ENCODE peak calls at places on chromosome 4, in ten cellular contexts. O is MM.1S; J is Panc1; K is GM06990; X is PC-9; L is SJSA1; Z is naive thymus-derived CD4-positive, alpha-beta T cell; S is stomach; F is right atrium auricular region; N is cardiac muscle cell. U is an unnamed sample.

GRCh38 chr4:173399016-173399415 is at the start of gene SCRG1:
- DNase-seq in X (no peak), N (peak; percentile 69), F (no peak), L (no peak), K (no peak), S (no peak), O (no peak), J (no peak), Z (no peak), U (no peak)

GRCh38 chr4:15714616-15715015 is 11.8 kb downstream of the BST1 start:
- DNase-seq in X (no peak), K (no peak), N (peak; percentile 65), J (no peak), F (peak; percentile 67), O (no peak), S (no peak), Z (no peak), L (no peak), U (no peak)

GRCh38 chr4:11367371-11367770 is 61.3 kb downstream of the HS3ST1 start:
- DNase-seq in Z (no peak), X (peak; percentile 7), K (no peak), N (peak; percentile 96), F (peak; percentile 79), S (peak; percentile 59), O (no peak), L (no peak), J (no peak), U (no peak)

GRCh38 chr4:36823199-36823967 is 421.2 kb upstream of the NWD2 start:
- DNase-seq in S (no peak), F (no peak), J (no peak), X (no peak), N (no peak), K (no peak), L (no peak), O (peak; percentile 38), Z (no peak), U (no peak)

GRCh38 chr4:1293981-1294380 is 4.3 kb downstream of the MAEA start:
- DNase-seq in O (no peak), N (peak; percentile 81), Z (no peak), K (no peak), F (peak; percentile 74), L (no peak), X (no peak), J (no peak), S (peak; percentile 71), U (no peak)

GRCh38 chr4:26048378-26048882 is 134.4 kb downstream of the SMIM20 start:
- DNase-seq in L (peak; percentile 19), N (peak; percentile 96), X (peak; percentile 41), O (no peak), Z (no peak), K (no peak), S (no peak), F (peak; percentile 81), J (no peak), U (no peak)

GRCh38 chr4:160510925-160511324 is 1408.0 kb downstream of the RAPGEF2 start:
- DNase-seq in N (no peak), L (no peak), F (no peak), O (no peak), Z (no peak), S (no peak), J (no peak), X (no peak), K (no peak), U (no peak)

GRCh38 chr4:108181704-108182103 is 13.0 kb upstream of the LEF1 start:
- DNase-seq in K (no peak), J (no peak), Z (no peak), S (no peak), L (no peak), X (no peak), N (no peak), F (no peak), O (peak; percentile 33), U (no peak)

GRCh38 chr4:16225681-16225995 is 633 bp downstream of the TAPT1 start:
- DNase-seq in N (no peak), Z (no peak), K (no peak), J (no peak), L (peak; percentile 32), S (no peak), X (no peak), O (no peak), F (no peak), U (no peak)

GRCh38 chr4:38157592-38157991 is 197.4 kb downstream of the PTTG2 start:
- DNase-seq in K (no peak), Z (no peak), L (no peak), F (no peak), S (peak; percentile 40), O (no peak), X (peak; percentile 67), J (no peak), N (no peak), U (no peak)

GRCh38 chr4:110211007-110211769 is 12.8 kb upstream of the ELOVL6 start:
- DNase-seq in S (no peak), F (no peak), K (no peak), N (peak; percentile 69), O (peak; percentile 69), J (no peak), X (no peak), Z (peak; percentile 32), L (peak; percentile 28), U (no peak)

GRCh38 chr4:185112104-185112503 is 31.0 kb upstream of the SLC25A4 start:
- DNase-seq in K (no peak), Z (no peak), X (peak; percentile 58), O (peak; percentile 15), N (peak; percentile 97), L (peak; percentile 81), J (peak; percentile 87), S (peak; percentile 58), F (peak; percentile 73), U (no peak)

GRCh38 chr4:185113340-185113739 is 29.7 kb upstream of the SLC25A4 start:
- DNase-seq in L (no peak), F (no peak), K (no peak), X (no peak), S (no peak), N (peak; percentile 45), J (no peak), Z (no peak), O (no peak), U (no peak)

GRCh38 chr4:185119927-185120630 is 23.0 kb upstream of the SLC25A4 start:
- DNase-seq in J (no peak), K (no peak), Z (no peak), S (no peak), X (no peak), L (no peak), O (peak; percentile 57), F (no peak), N (no peak), U (no peak)

GRCh38 chr4:185117300-185117934 is 25.6 kb upstream of the SLC25A4 start:
- DNase-seq in Z (no peak), O (no peak), X (no peak), N (no peak), S (no peak), J (no peak), L (no peak), F (no peak), K (no peak), U (no peak)

GRCh38 chr4:185115827-185116232 is 27.2 kb upstream of the SLC25A4 start:
- DNase-seq in J (no peak), K (no peak), N (peak; percentile 99), Z (no peak), L (no peak), F (peak; percentile 84), O (no peak), S (peak; percentile 82), X (no peak), U (no peak)
- H3K4me3 ChIP-seq in J (no peak overlapping the region), K (no peak overlapping the region), N (no peak overlapping the region), Z (no peak overlapping the region), L (no peak overlapping the region), F (no peak overlapping the region), O (no peak overlapping the region), S (no peak overlapping the region), X (no peak overlapping the region), U (no peak overlapping the region)

GRCh38 chr4:5710962-5711478 is at the start of gene EVC:
- DNase-seq in J (no peak), O (peak; percentile 69), N (peak; percentile 83), F (peak; percentile 85), L (peak; percentile 58), S (peak; percentile 62), X (peak; percentile 66), Z (no peak), K (peak; percentile 78), U (no peak)

GRCh38 chr4:5711479-5712184 is 631 bp downstream of the EVC start:
- DNase-seq in L (peak; percentile 44), X (no peak), O (peak; percentile 54), S (no peak), K (peak; percentile 66), N (peak; percentile 50), Z (no peak), F (no peak), J (no peak), U (no peak)

GRCh38 chr4:5708171-5708828 is at the start of gene EVC2:
- DNase-seq in F (peak; percentile 79), X (peak; percentile 14), S (peak; percentile 60), J (no peak), K (peak; percentile 79), O (peak; percentile 83), Z (no peak), N (peak; percentile 80), L (peak; percentile 20), U (no peak)

GRCh38 chr4:5708829-5709680 is 696 bp upstream of the EVC2 start:
- DNase-seq in N (no peak), O (no peak), X (no peak), J (no peak), S (no peak), K (no peak), F (no peak), Z (no peak), L (no peak), U (no peak)

GRCh38 chr4:5710065-5710961 is 688 bp upstream of the EVC start:
- DNase-seq in N (peak; percentile 37), F (no peak), X (no peak), O (peak; percentile 36), K (no peak), J (no peak), S (no peak), L (peak; percentile 30), Z (no peak), U (no peak)
- H3K27me3 ChIP-seq in N (no peaks in the 10 kb centered on the region), F (no peaks in the 10 kb centered on the region), X (no peaks in the 10 kb centered on the region), O (no peaks in the 10 kb centered on the region), K (no peaks in the 10 kb centered on the region), J (no peaks in the 10 kb centered on the region), S (peaks cover 38% of the 10 kb centered on the region), L (no peaks in the 10 kb centered on the region), Z (no peaks in the 10 kb centered on the region), U (no peaks in the 10 kb centered on the region)

GRCh38 chr4:82818974-82819662 is 20.5 kb upstream of the SCD5 start:
- DNase-seq in X (no peak), N (no peak), Z (no peak), F (no peak), O (no peak), K (no peak), L (no peak), J (no peak), S (no peak), U (no peak)
- H3K36me3 ChIP-seq in X (peaks cover 9% of the 10 kb centered on the region), N (peaks cover 53% of the 10 kb centered on the region), Z (peaks cover 6% of the 10 kb centered on the region), F (peaks cover 76% of the 10 kb centered on the region), O (peaks cover 5% of the 10 kb centered on the region), K (peaks cover 3% of the 10 kb centered on the region), L (peaks cover 64% of the 10 kb centered on the region), J (peaks cover 31% of the 10 kb centered on the region), S (peaks cover 82% of the 10 kb centered on the region), U (peaks cover 6% of the 10 kb centered on the region)

DNA sequence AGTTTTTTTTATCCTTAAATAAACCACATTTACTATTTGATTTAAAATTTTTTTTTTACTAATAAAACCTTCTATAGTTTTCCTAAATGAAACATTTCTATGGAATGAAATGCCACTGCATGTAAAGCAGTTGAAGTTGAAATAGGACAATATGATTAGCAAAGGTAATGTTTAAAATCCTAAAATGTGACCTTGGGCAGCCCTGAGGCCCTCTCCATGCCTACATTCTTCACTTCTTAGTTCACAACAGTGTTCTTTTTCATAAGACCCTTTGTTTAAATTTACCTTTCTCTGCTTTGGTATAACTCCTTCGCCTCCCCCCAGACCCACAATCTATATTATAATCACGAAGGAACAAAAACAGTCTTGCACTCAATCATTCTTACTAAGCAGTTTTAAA is 124.4 kb upstream of the NAP1L5 start:
- DNase-seq in L (no peak), X (no peak), S (no peak), K (no peak), Z (no peak), O (no peak), J (no peak), F (no peak), N (no peak), U (no peak)
- H3K4me3 ChIP-seq in L (no peak overlapping the region), X (peak overlapping the region; percentile 70), S (peak overlapping the region; percentile 58), K (no peak overlapping the region), Z (peak overlapping the region; percentile 62), O (no peak overlapping the region), J (peak overlapping the region; percentile 67), F (peak overlapping the region; percentile 42), N (peak overlapping the region; percentile 49), U (no peak overlapping the region)

U was measured in iPS DF 6.9.